ENCODE peak calls at places on chromosome 5, in nine cellular contexts. D is foreskin keratinocyte, G is esophagus squamous epithelium, I is colonic mucosa, Q is pancreas, V is ascending aorta, E is mammary epithelial cell, P is tibial artery, N is HCT116. T is an unnamed sample.

GRCh38 chr5:94240616-94241287 is 377.7 kb downstream of the KIAA0825 start:
- DNase-seq in D (no peak), G (no peak), I (no peak), Q (no peak), V (no peak), E (no peak), P (no peak), N (no peak), T (no peak)

GRCh38 chr5:12182988-12183387 is 278.7 kb upstream of the CTNND2 start:
- DNase-seq in D (no peak), G (no peak), I (no peak), Q (no peak), V (no peak), E (no peak), P (no peak), N (no peak), T (no peak)

GRCh38 chr5:157335534-157336422 is 69.9 kb downstream of the CYFIP2 start:
- DNase-seq in D (no peak), G (no peak), I (no peak), Q (no peak), V (no peak), E (no peak), P (no peak), N (no peak), T (no peak)

GRCh38 chr5:5342784-5343183 is 79.7 kb upstream of the ICE1 start:
- DNase-seq in D (peak), G (no peak), I (no peak), Q (no peak), V (no peak), E (peak), P (no peak), N (no peak), T (no peak)

GRCh38 chr5:149367249-149367971 is 9.6 kb downstream of the PCYOX1L start:
- DNase-seq in D (no peak), G (no peak), I (peak), Q (no peak), V (no peak), E (peak), P (no peak), N (peak), T (no peak)

GRCh38 chr5:134511796-134512660 is 13.4 kb upstream of the JADE2 start:
- DNase-seq in D (no peak), G (peak), I (peak), Q (peak), V (no peak), E (peak), P (peak), N (no peak), T (no peak)

GRCh38 chr5:62964428-62964827 is 385.8 kb downstream of the LRRC70 start:
- DNase-seq in D (no peak), G (no peak), I (no peak), Q (no peak), V (no peak), E (no peak), P (no peak), N (no peak), T (no peak)

GRCh38 chr5:137128012-137128411 is 371.1 kb downstream of the SPOCK1 start:
- DNase-seq in D (no peak), G (no peak), I (no peak), Q (no peak), V (no peak), E (no peak), P (no peak), N (no peak), T (no peak)

GRCh38 chr5:95901676-95902646 is 59.7 kb downstream of the ELL2 start:
- DNase-seq in D (peak), G (no peak), I (no peak), Q (no peak), V (no peak), E (peak), P (no peak), N (peak), T (no peak)

GRCh38 chr5:35518104-35518503 is 99.6 kb upstream of the SPEF2 start:
- DNase-seq in D (no peak), G (no peak), I (no peak), Q (no peak), V (no peak), E (no peak), P (peak), N (no peak), T (no peak)

GRCh38 chr5:41432481-41433253 is 77.7 kb downstream of the PLCXD3 start:
- DNase-seq in D (no peak), G (no peak), I (no peak), Q (peak), V (no peak), E (no peak), P (no peak), N (no peak), T (no peak)

GRCh38 chr5:116724971-116725370 is 150.3 kb upstream of the SEMA6A start:
- DNase-seq in D (no peak), G (no peak), I (no peak), Q (no peak), V (no peak), E (no peak), P (no peak), N (no peak), T (no peak)

GRCh38 chr5:140084466-140084865 is 29.4 kb upstream of the PURA start:
- DNase-seq in D (no peak), G (no peak), I (no peak), Q (no peak), V (no peak), E (no peak), P (no peak), N (no peak), T (peak)

GRCh38 chr5:150851039-150851438 is 4.7 kb downstream of the IRGM start:
- DNase-seq in D (peak), G (no peak), I (no peak), Q (no peak), V (no peak), E (no peak), P (no peak), N (no peak), T (no peak)

GRCh38 chr5:56814963-56815656 is at the start of gene MAP3K1:
- DNase-seq in D (peak), G (peak), I (peak), Q (peak), V (no peak), E (peak), P (peak), N (no peak), T (peak)

GRCh38 chr5:79080804-79081203 is 11.2 kb downstream of the BHMT2 start:
- DNase-seq in D (no peak), G (no peak), I (no peak), Q (no peak), V (no peak), E (no peak), P (no peak), N (no peak), T (no peak)

GRCh38 chr5:79074641-79075040 is 5.1 kb downstream of the BHMT2 start:
- DNase-seq in D (peak), G (no peak), I (no peak), Q (no peak), V (no peak), E (peak), P (no peak), N (no peak), T (no peak)

GRCh38 chr5:79076819-79077218 is 7.3 kb downstream of the BHMT2 start:
- DNase-seq in D (no peak), G (no peak), I (no peak), Q (no peak), V (no peak), E (no peak), P (no peak), N (no peak), T (no peak)

GRCh38 chr5:79077680-79078365 is 8.3 kb downstream of the BHMT2 start:
- DNase-seq in D (no peak), G (no peak), I (no peak), Q (no peak), V (no peak), E (peak), P (no peak), N (no peak), T (no peak)

DNA sequence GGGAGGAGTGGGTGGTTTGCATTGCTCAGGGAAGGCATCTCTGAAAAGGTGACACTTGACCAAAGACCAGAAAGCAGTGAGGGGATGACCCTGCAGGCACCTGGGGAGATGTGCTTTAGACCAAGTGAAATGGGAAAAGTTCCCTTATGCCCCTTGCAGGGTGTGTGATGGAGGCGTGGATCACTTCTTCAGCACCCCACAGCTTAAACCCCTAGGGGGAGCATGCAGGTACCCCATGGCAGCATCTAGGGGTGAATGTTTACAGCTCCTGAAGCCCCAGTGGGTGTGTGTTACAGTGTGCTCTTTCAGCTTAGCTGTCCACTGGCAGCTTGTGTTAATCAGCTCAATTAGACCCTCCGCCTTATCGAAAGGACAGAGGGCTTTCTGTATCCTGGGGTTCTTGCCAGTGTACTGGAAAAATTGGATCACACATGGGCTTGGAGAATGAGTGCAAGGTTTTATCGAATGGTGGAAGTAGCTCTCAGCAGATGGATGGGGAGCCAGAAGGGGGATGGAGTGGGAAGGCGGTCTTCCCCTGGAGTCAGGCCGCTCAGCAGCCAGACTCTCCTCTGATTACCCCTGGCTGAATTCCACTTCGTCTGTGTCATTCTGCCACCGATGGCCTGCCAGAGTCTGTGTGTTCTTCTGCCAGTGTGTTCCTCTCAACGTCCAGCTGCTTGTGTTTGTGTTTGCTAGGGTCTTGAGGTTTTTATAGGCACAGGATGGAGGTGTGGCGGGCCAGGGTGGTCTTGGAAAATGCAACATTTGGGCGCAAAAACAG is 6.3 kb downstream of the BHMT2 start:
- DNase-seq in D (no peak), G (no peak), I (no peak), Q (no peak), V (no peak), E (no peak), P (no peak), N (no peak), T (no peak)
- TF ChIP-seq CTCF in D (no peak), G (no peak), I (no peak), Q (no peak), V (no peak), E (no peak), P (no peak), N (no peak), T (no peak)

GRCh38 chr5:123129811-123130210 is 40.8 kb downstream of the PRDM6 start:
- DNase-seq in D (no peak), G (no peak), I (no peak), Q (no peak), V (no peak), E (no peak), P (no peak), N (no peak), T (no peak)
- H3K27ac ChIP-seq in D (no peak), G (no peak), I (no peak), Q (no peak), V (peak), E (no peak), P (peak), N (no peak), T (no peak)

GRCh38 chr5:3509290-3509689 is 86.3 kb upstream of the IRX1 start:
- DNase-seq in D (no peak), G (no peak), I (no peak), Q (no peak), V (no peak), E (no peak), P (no peak), N (no peak), T (no peak)
- TF ChIP-seq CTCF in D (peak), G (no peak), I (no peak), Q (no peak), V (no peak), E (peak), P (no peak), N (no peak), T (peak)

GRCh38 chr5:131170540-131171275 is at the start of gene LYRM7:
- DNase-seq in D (peak), G (peak), I (peak), Q (peak), V (peak), E (peak), P (peak), N (peak), T (peak)
- H3K27ac ChIP-seq in D (peak), G (peak), I (peak), Q (peak), V (peak), E (peak), P (peak), N (peak), T (peak)

DNA sequence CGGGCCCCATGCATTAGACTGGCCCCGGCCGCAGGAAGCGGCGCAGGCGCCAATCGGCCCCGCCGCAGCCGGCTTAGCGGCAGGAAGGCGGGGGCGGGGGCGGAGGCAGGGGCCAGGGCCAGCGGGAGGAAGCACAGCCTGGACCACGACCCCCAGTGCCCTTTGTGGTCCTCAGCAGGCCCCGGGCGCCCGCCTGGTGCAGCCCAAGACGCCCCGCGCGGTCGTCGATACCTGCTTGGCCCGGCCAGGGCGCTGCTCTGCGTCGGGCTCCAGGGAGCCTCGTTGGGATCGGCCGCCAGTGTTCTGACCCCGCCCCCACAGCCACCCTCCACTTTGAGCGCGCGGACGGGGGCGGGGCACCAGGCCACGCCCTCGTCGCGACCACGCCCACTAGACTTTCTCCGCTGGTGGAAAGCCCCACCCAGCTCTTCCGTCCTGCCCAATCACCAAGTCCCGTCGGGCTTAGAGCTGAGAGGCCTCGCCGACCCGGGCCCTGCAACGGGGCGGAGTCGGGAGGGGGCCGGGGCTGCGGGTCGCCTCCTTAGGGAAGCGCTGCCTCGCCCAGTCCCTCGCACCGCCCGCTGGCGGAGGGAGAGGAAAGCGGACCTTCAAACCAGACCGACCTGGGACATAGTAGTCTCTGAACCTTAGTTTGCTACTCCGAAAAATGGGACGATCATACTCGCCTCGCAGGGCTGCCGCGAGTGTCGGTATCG is at the start of gene PDLIM7:
- DNase-seq in D (peak), G (peak), I (peak), Q (peak), V (peak), E (peak), P (peak), N (peak), T (peak)
- TF ChIP-seq CTCF in D (no peak), G (no peak), I (no peak), Q (no peak), V (peak), E (no peak), P (no peak), N (no peak), T (peak)

GRCh38 chr5:54294097-54294667 is 16.2 kb downstream of the ARL15 start:
- DNase-seq in D (no peak), G (no peak), I (no peak), Q (no peak), V (no peak), E (no peak), P (no peak), N (no peak), T (no peak)

GRCh38 chr5:54298947-54299346 is 11.4 kb downstream of the ARL15 start:
- DNase-seq in D (no peak), G (no peak), I (no peak), Q (no peak), V (no peak), E (no peak), P (no peak), N (no peak), T (no peak)

GRCh38 chr5:54292866-54293265 is 17.5 kb downstream of the ARL15 start:
- DNase-seq in D (no peak), G (no peak), I (no peak), Q (no peak), V (no peak), E (no peak), P (no peak), N (no peak), T (no peak)

GRCh38 chr5:54296386-54296785 is 14.0 kb downstream of the ARL15 start:
- DNase-seq in D (no peak), G (no peak), I (peak), Q (no peak), V (no peak), E (no peak), P (no peak), N (no peak), T (no peak)

DNA sequence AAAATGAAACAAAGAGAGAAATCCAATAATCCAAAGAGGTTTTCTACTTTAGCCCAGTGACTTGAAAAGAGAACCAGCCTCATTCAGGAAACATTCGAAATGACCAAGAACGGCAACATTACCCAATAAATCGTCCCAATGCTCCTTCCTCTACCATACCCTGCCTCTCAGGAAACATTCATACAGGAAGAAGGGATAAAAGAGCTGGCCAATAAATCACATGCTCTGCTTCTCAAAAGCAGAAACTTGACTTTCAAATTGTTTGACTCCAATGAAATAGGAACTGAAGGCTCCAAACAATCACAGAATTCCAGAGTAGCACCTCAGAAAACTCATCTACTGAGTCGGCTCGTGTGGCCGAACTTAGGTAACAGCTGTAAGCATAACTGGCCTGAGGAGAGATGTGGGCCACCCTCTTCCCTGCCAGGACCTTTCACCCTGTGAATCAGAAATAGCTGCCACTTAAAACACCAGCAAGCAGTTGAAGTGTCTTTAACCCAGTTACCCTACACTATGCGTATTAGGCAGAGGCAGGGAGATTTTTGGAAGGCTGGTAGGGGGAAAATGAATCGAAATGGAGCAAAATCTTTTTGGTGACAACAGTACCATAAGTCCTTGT is 14.6 kb downstream of the ARL15 start:
- DNase-seq in D (no peak), G (no peak), I (no peak), Q (no peak), V (no peak), E (no peak), P (no peak), N (no peak), T (no peak)
- H3K27ac ChIP-seq in D (no peak), G (no peak), I (peak), Q (no peak), V (no peak), E (no peak), P (no peak), N (no peak), T (no peak)

DNA sequence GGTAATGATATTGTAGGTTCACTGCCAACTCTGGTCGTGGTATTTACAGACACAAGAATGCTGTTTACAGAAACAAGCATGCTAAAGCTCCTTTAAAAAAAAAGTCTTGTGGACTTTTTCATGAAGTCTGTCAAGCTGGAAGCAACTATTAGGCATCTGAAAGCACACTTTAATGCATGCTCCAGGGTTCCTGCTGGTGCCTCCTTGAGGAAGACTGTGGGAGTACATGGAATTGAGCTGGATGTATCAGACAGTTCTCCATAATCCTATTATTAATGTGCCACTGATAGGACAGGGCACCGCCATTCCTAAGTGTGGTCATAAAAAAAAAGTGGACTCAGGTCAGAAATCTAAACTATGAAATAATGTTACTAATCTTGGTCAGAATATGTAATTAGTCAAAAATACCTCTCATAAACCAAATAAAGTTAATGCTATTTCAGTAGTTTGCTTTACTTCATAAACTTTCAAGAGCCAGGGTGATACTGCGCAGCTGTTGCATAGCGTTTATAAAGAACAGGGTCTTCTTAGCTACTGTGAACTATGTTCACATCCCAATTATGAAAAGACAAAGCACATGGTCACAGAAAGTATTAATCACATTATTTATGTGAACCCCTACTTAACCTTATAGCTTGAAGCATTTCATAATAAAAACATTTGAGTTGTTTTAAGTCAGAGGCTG is 390.8 kb upstream of the PTGER4 start:
- DNase-seq in D (no peak), G (no peak), I (no peak), Q (no peak), V (no peak), E (no peak), P (no peak), N (no peak), T (no peak)
- TF ChIP-seq CTCF in D (peak), G (no peak), I (no peak), Q (no peak), V (no peak), E (peak), P (no peak), N (peak), T (no peak)

DNA sequence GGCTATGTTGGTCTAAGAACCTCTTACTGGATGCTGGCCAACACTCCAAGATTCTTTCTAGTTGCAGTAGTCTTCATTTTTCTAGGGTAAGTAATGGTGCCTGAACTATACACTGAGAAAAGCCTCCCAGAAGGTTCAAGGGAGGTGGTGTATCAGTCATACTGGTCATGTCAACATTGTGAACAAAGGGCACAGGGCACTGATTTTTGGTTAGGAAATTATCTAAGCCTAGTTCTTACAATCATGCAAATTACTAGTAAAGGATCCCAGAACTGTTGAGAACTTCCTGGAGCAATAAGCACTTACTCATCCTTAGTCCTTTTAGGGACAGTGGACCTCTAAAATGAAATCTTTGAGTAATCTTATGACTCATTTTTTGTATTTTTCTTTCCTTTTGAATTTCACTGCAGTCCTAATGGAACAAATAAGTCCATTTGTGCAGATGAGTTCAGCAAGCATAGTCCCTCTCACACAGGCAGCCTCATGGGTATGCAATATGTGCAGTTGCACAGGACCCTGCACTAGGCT is 21.1 kb upstream of the CDC42SE2 start:
- DNase-seq in D (peak), G (no peak), I (peak), Q (no peak), V (no peak), E (peak), P (no peak), N (no peak), T (no peak)
- H3K27ac ChIP-seq in D (no peak), G (no peak), I (peak), Q (no peak), V (no peak), E (no peak), P (no peak), N (peak), T (no peak)

T was measured in dorsolateral prefrontal cortex.